ENCODE peak calls at places on chromosomes 12 and 14, in six cellular contexts. U, Q, G, A, B and J are unnamed samples.
A peak's percentile ranks its signal among the peaks of the same experiment; 100 is the strongest.

GRCh38 chr14:70886421-70887206 is 20.6 kb upstream of the PCNX1 start:
- DNase-seq in U (no peak), Q (no peak), G (no peak), A (no peak), B (no peak), J (no peak)

GRCh38 chr12:16046266-16046665 is 135.1 kb downstream of the DERA start:
- DNase-seq in U (no peak), Q (no peak), G (no peak), A (no peak), B (no peak), J (no peak)

GRCh38 chr12:103441437-103442186 is 54.2 kb downstream of the C12orf42 start:
- DNase-seq in U (no peak), Q (no peak), G (no peak), A (no peak), B (no peak), J (no peak)

GRCh38 chr12:50082644-50083043 is 2.5 kb upstream of the SMARCD1 start:
- DNase-seq in U (no peak), Q (no peak), G (no peak), A (peak; percentile 89), B (no peak), J (no peak)

GRCh38 chr14:76842414-76842813 is 16.2 kb downstream of the LRRC74A start:
- DNase-seq in U (no peak), Q (no peak), G (no peak), A (no peak), B (no peak), J (no peak)

GRCh38 chr12:66087365-66087943 is 43.1 kb downstream of the LLPH start:
- DNase-seq in U (peak; percentile 23), Q (peak; percentile 71), G (peak; percentile 68), A (peak; percentile 57), B (peak; percentile 38), J (peak; percentile 82)

GRCh38 chr12:57479376-57480115 is at the start of gene ARHGAP9:
- DNase-seq in U (no peak), Q (no peak), G (no peak), A (no peak), B (no peak), J (no peak)

GRCh38 chr12:3040026-3040656 is 37.0 kb upstream of the TSPAN9 start:
- DNase-seq in U (no peak), Q (no peak), G (no peak), A (no peak), B (no peak), J (no peak)

GRCh38 chr14:56334458-56334857 is 216.2 kb downstream of the PELI2 start:
- DNase-seq in U (no peak), Q (no peak), G (no peak), A (no peak), B (no peak), J (no peak)

GRCh38 chr12:109153711-109154434 is 37.5 kb downstream of the ACACB start:
- DNase-seq in U (peak; percentile 28), Q (no peak), G (no peak), A (peak; percentile 49), B (peak; percentile 32), J (no peak)

GRCh38 chr14:85921241-85921640 is 391.3 kb downstream of the FLRT2 start:
- DNase-seq in U (no peak), Q (no peak), G (no peak), A (no peak), B (no peak), J (no peak)

GRCh38 chr14:30790827-30791226 is 83.5 kb upstream of the COCH start:
- DNase-seq in U (no peak), Q (no peak), G (no peak), A (no peak), B (no peak), J (no peak)

GRCh38 chr14:70254476-70254961 is 65.8 kb upstream of the SLC8A3 start:
- DNase-seq in U (peak; percentile 8), Q (peak; percentile 72), G (no peak), A (peak; percentile 43), B (peak; percentile 78), J (peak; percentile 88)

GRCh38 chr14:105499256-105500035 is 8.4 kb downstream of the TEDC1 start:
- DNase-seq in U (no peak), Q (no peak), G (no peak), A (peak; percentile 91), B (peak; percentile 33), J (no peak)

GRCh38 chr14:44291516-44291915 is 215.6 kb downstream of the FSCB start:
- DNase-seq in U (no peak), Q (no peak), G (no peak), A (no peak), B (no peak), J (no peak)

GRCh38 chr14:78709795-78710569 is 539.8 kb downstream of the NRXN3 start:
- DNase-seq in U (no peak), Q (no peak), G (no peak), A (no peak), B (peak; percentile 21), J (no peak)

GRCh38 chr12:12776261-12776660 is 9.2 kb upstream of the APOLD1 start:
- DNase-seq in U (no peak), Q (no peak), G (no peak), A (peak; percentile 13), B (no peak), J (no peak)

GRCh38 chr12:132424118-132424438 is 65.9 kb upstream of the FBRSL1 start:
- DNase-seq in U (no peak), Q (no peak), G (no peak), A (no peak), B (no peak), J (no peak)

GRCh38 chr12:45695035-45695434 is 34.5 kb upstream of the ARID2 start:
- DNase-seq in U (no peak), Q (no peak), G (no peak), A (no peak), B (no peak), J (peak; percentile 29)

GRCh38 chr12:113798552-113798951 is 167.6 kb downstream of the RBM19 start:
- DNase-seq in U (no peak), Q (no peak), G (no peak), A (no peak), B (no peak), J (no peak)

GRCh38 chr14:39218171-39218769 is 15.4 kb upstream of the MIA2 start:
- DNase-seq in U (no peak), Q (no peak), G (peak; percentile 89), A (peak; percentile 59), B (no peak), J (no peak)

GRCh38 chr12:67772276-67773169 is 124.0 kb downstream of the DYRK2 start:
- DNase-seq in U (no peak), Q (peak; percentile 64), G (no peak), A (no peak), B (peak; percentile 65), J (no peak)

GRCh38 chr14:39740454-39740853 is 308.2 kb upstream of the FBXO33 start:
- DNase-seq in U (no peak), Q (no peak), G (no peak), A (no peak), B (no peak), J (no peak)

GRCh38 chr12:117096643-117097042 is 2.6 kb downstream of the TESC start:
- DNase-seq in U (no peak), Q (no peak), G (no peak), A (no peak), B (no peak), J (no peak)

GRCh38 chr12:117097159-117097558 is 2.1 kb downstream of the TESC start:
- DNase-seq in U (no peak), Q (no peak), G (no peak), A (no peak), B (no peak), J (no peak)

GRCh38 chr12:117100251-117100650 is 1.0 kb upstream of the TESC start:
- DNase-seq in U (peak; percentile 54), Q (no peak), G (peak; percentile 15), A (no peak), B (peak; percentile 71), J (peak; percentile 68)

GRCh38 chr12:117098071-117098360 is 1.2 kb downstream of the TESC start:
- DNase-seq in U (no peak), Q (no peak), G (no peak), A (no peak), B (no peak), J (no peak)

DNA sequence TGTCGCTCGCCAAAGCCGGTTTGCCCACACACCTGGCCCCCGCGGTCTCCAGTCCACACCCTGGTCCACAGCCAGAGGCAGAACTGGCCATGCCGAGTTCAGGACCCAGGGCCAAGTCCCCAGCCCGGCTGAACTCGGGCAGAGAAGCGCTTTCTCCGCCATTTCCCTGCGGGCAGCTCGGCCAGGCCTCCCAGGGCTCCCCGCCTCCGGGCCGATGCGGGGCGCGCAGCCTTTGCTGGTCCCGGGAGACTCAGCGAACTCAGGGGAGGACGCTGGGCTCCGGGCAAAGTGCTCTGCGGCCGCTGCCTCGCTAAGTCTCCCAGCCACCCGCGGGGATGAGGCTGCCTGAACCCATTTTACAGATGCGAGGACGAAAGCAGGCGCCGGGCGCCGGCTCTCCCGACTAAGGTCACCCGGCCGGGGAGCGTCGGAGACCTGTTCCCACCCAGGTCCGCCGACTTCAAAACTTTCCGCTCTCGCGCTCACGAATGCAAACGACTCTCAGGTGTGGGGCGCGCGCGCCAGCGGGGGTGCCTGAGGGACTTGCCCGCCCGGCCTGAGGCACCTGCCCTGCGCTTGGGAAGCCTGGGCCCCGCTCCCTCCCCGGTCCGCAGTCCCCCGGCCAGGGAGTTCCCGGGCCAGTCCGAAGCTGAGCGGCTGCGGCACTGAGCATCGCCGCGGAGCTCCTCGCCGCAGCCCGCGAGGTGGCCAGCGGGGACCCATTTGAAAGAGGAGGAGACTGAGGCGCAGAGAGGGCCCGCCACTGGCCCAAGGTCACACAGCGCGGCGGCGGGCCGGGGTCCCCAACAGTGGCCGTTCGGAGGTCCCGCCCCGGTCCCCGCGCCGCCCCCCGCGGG is 627 bp downstream of the TESC start:
- DNase-seq in U (peak; percentile 64), Q (peak; percentile 62), G (no peak), A (no peak), B (peak; percentile 67), J (no peak)
- TF ChIP-seq JUND in U (no peak), Q (no peak), G (no peak), A (no peak), B (no peak), J (no peak)

GRCh38 chr12:77058740-77059139 is 6.6 kb downstream of the E2F7 start:
- DNase-seq in U (no peak), Q (no peak), G (no peak), A (no peak), B (no peak), J (no peak)
- TF ChIP-seq JUND in U (no peak), Q (no peak), G (no peak), A (no peak), B (peak; percentile 29), J (no peak)

DNA sequence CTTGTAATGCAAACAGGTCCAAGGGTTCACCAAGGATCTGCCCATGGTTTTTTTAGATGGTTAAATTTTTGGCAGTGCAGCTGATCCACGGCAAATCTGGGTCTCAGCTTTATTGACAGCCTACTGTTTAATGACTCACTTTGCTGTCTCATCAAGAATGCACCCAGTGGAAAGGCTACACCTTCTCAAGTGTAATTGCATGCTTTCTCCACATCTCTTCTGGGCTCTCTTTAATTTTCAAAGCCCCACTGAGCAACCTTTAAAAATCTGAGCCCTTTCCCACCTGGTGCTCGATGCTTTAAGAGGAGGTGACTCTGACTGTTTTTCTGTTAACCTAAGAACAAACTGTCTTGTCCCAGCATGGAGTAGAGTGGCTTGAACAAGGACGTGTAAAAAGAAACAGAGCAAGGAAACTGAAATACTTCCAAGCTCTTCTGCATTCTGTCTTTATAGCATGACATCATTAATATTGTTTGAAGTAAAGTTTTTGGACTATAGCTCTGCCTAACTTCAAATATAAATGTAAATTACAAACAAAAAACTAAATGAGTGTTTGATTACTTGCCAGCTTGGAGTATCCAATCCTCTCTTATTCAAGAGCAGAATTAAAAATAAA is 214.2 kb upstream of the KRR1 start:
- DNase-seq in U (peak; percentile 13), Q (no peak), G (peak; percentile 89), A (no peak), B (no peak), J (peak; percentile 82)
- TF ChIP-seq JUND in U (no peak), Q (no peak), G (peak; percentile 71), A (no peak), B (peak; percentile 45), J (no peak)

GRCh38 chr12:4133636-4134433 is 139.7 kb upstream of the CCND2 start:
- DNase-seq in U (no peak), Q (peak; percentile 71), G (no peak), A (no peak), B (no peak), J (no peak)
- TF ChIP-seq JUND in U (no peak), Q (no peak), G (no peak), A (no peak), B (no peak), J (no peak)